ENCODE peak calls at places on chromosomes 4 and X, in eight cellular contexts. U is stimulated activated CD4-positive, alpha-beta T cell treated with anti-CD3 and anti-CD28 coated beads, TNF-alpha, amount 100 ng/mL, for 4 hours; F is MM.1S; S is astrocyte of the hippocampus; A is NCI-H510A; W is neural progenitor cell; E is sciatic nerve; L is hepatic stellate cell. O is an unnamed sample.

GRCh38 chrX:55056820-55057690 is 17.8 kb upstream of the PAGE2B start:
- DNase-seq in U (peak), F (peak), S (peak), A (no peak), W (no peak), E (no peak), L (no peak), O (no peak)

GRCh38 chr4:113094802-113095201 is 45.3 kb downstream of the ANK2 start:
- DNase-seq in U (no peak), F (no peak), S (peak), A (no peak), W (peak), E (no peak), L (no peak), O (peak)

GRCh38 chrX:57900961-57901360 is 9.3 kb downstream of the ZXDA start:
- DNase-seq in U (no peak), F (no peak), S (peak), A (no peak), W (no peak), E (no peak), L (no peak), O (no peak)

GRCh38 chrX:10278716-10279115 is 121.9 kb downstream of the CLCN4 start:
- DNase-seq in U (no peak), F (no peak), S (no peak), A (no peak), W (no peak), E (no peak), L (no peak), O (no peak)

GRCh38 chr4:46946914-46947313 is 37.9 kb upstream of the COX7B2 start:
- DNase-seq in U (no peak), F (no peak), S (peak), A (no peak), W (no peak), E (no peak), L (peak), O (no peak)

GRCh38 chr4:164381859-164382258 is 372.1 kb upstream of the SMIM31 start:
- DNase-seq in U (no peak), F (no peak), S (no peak), A (no peak), W (no peak), E (no peak), L (no peak), O (no peak)

GRCh38 chr4:118033148-118034060 is 882 bp upstream of the NDST3 start:
- DNase-seq in U (no peak), F (no peak), S (peak), A (peak), W (peak), E (peak), L (peak), O (peak)

GRCh38 chrX:78139160-78140123 is at the start of gene TAF9B:
- DNase-seq in U (peak), F (peak), S (peak), A (peak), W (peak), E (peak), L (peak), O (peak)

GRCh38 chrX:23817979-23818336 is 35.0 kb downstream of the SAT1 start:
- DNase-seq in U (no peak), F (no peak), S (no peak), A (no peak), W (no peak), E (no peak), L (no peak), O (no peak)

GRCh38 chr4:95085118-95085833 is 327.5 kb downstream of the BMPR1B start:
- DNase-seq in U (no peak), F (no peak), S (no peak), A (peak), W (no peak), E (no peak), L (no peak), O (no peak)

GRCh38 chrX:95076449-95076848 is 1402.4 kb downstream of the FAM133A start:
- DNase-seq in U (no peak), F (peak), S (peak), A (no peak), W (peak), E (no peak), L (no peak), O (peak)

GRCh38 chrX:55026143-55026542 is 4.6 kb downstream of the ALAS2 start:
- DNase-seq in U (no peak), F (no peak), S (no peak), A (no peak), W (no peak), E (no peak), L (no peak), O (no peak)

GRCh38 chrX:72693477-72693876 is 20.6 kb downstream of the PHKA1 start:
- DNase-seq in U (no peak), F (no peak), S (no peak), A (no peak), W (no peak), E (no peak), L (no peak), O (no peak)

GRCh38 chrX:72060196-72060974 is 71.3 kb downstream of the RTL5 start:
- DNase-seq in U (no peak), F (no peak), S (peak), A (no peak), W (peak), E (no peak), L (no peak), O (peak)

GRCh38 chr4:40254961-40255721 is 58.3 kb downstream of the RHOH start:
- DNase-seq in U (no peak), F (no peak), S (peak), A (no peak), W (no peak), E (no peak), L (no peak), O (no peak)

GRCh38 chr4:184598753-184599491 is 50.3 kb downstream of the CASP3 start:
- DNase-seq in U (no peak), F (no peak), S (no peak), A (no peak), W (no peak), E (no peak), L (no peak), O (no peak)

GRCh38 chr4:3864736-3865721 is 98.8 kb downstream of the ADRA2C start:
- DNase-seq in U (no peak), F (no peak), S (no peak), A (no peak), W (no peak), E (no peak), L (no peak), O (no peak)

GRCh38 chr4:113945906-113946305 is 33.5 kb downstream of the ARSJ start:
- DNase-seq in U (no peak), F (no peak), S (peak), A (no peak), W (no peak), E (no peak), L (peak), O (peak)

GRCh38 chr4:80294206-80294605 is 27.7 kb downstream of the FGF5 start:
- DNase-seq in U (no peak), F (no peak), S (no peak), A (no peak), W (no peak), E (no peak), L (no peak), O (no peak)

GRCh38 chr4:186881521-186882220 is 158.0 kb upstream of the FAT1 start:
- DNase-seq in U (no peak), F (no peak), S (peak), A (no peak), W (no peak), E (no peak), L (no peak), O (no peak)

GRCh38 chrX:49956313-49956712 is 33.9 kb downstream of the CLCN5 start:
- DNase-seq in U (no peak), F (no peak), S (no peak), A (no peak), W (no peak), E (no peak), L (no peak), O (peak)

GRCh38 chrX:118976599-118977340 is 2.4 kb downstream of the LONRF3 start:
- DNase-seq in U (no peak), F (no peak), S (peak), A (peak), W (no peak), E (peak), L (no peak), O (no peak)

GRCh38 chr4:53651142-53651720 is 59.9 kb upstream of the LNX1 start:
- DNase-seq in U (no peak), F (no peak), S (no peak), A (no peak), W (no peak), E (no peak), L (peak), O (no peak)

GRCh38 chr4:38925492-38926418 is 58.1 kb downstream of the FAM114A1 start:
- DNase-seq in U (no peak), F (no peak), S (no peak), A (no peak), W (no peak), E (no peak), L (no peak), O (no peak)

GRCh38 chr4:8393593-8394038 is 46.9 kb downstream of the ACOX3 start:
- DNase-seq in U (no peak), F (no peak), S (peak), A (no peak), W (peak), E (no peak), L (peak), O (no peak)

GRCh38 chrX:151268836-151269235 is 92.5 kb downstream of the GPR50 start:
- DNase-seq in U (no peak), F (no peak), S (no peak), A (no peak), W (peak), E (no peak), L (no peak), O (no peak)

GRCh38 chr4:119656986-119657635 is 28.5 kb upstream of the PDE5A start:
- DNase-seq in U (no peak), F (no peak), S (peak), A (no peak), W (no peak), E (no peak), L (no peak), O (no peak)